ENCODE peak calls at places on chromosomes 4 and X, in nine cellular contexts. V, S, C, A, K, Q, L, U and Z are unnamed samples.

GRCh38 chr4:122914938-122915337 is 7.5 kb downstream of the NUDT6 start:
- DNase-seq in V (no peak), S (no peak), C (no peak), A (no peak), K (no peak), Q (no peak), L (no peak), U (no peak), Z (no peak)

GRCh38 chr4:153573881-153574807 is 108.0 kb downstream of the TMEM131L start:
- DNase-seq in V (no peak), S (no peak), C (peak), A (peak), K (peak), Q (peak), L (no peak), U (peak), Z (peak)

GRCh38 chr4:140141196-140141845 is 12.7 kb downstream of the MAML3 start:
- DNase-seq in V (no peak), S (no peak), C (no peak), A (no peak), K (no peak), Q (no peak), L (no peak), U (no peak), Z (no peak)

GRCh38 chr4:77092832-77093800 is 17.3 kb upstream of the CCNI start:
- DNase-seq in V (no peak), S (no peak), C (peak), A (peak), K (no peak), Q (no peak), L (no peak), U (no peak), Z (no peak)

GRCh38 chrX:136694491-136695087 is 46.6 kb downstream of the CD40LG start:
- DNase-seq in V (no peak), S (no peak), C (no peak), A (peak), K (no peak), Q (no peak), L (no peak), U (peak), Z (peak)

GRCh38 chr4:152485726-152486276 is 50.1 kb downstream of the FBXW7 start:
- DNase-seq in V (no peak), S (no peak), C (peak), A (peak), K (peak), Q (peak), L (no peak), U (no peak), Z (no peak)

GRCh38 chr4:84878090-84878489 is 88.4 kb downstream of the WDFY3 start:
- DNase-seq in V (no peak), S (no peak), C (peak), A (no peak), K (peak), Q (no peak), L (no peak), U (peak), Z (no peak)

GRCh38 chr4:57131849-57132745 is 21.9 kb upstream of the IGFBP7 start:
- DNase-seq in V (no peak), S (no peak), C (no peak), A (no peak), K (no peak), Q (no peak), L (no peak), U (no peak), Z (no peak)

GRCh38 chrX:17542123-17542522 is 167.1 kb downstream of the NHS start:
- DNase-seq in V (no peak), S (peak), C (no peak), A (no peak), K (no peak), Q (no peak), L (no peak), U (no peak), Z (no peak)

GRCh38 chr4:128776794-128777216 is 32.7 kb upstream of the JADE1 start:
- DNase-seq in V (no peak), S (peak), C (peak), A (peak), K (peak), Q (no peak), L (no peak), U (peak), Z (no peak)

GRCh38 chrX:103464774-103465117 is 54.5 kb downstream of the RAB40A start:
- DNase-seq in V (peak), S (peak), C (peak), A (peak), K (peak), Q (peak), L (peak), U (no peak), Z (peak)

GRCh38 chr4:1472148-1472797 is 66.0 kb upstream of the NKX1-1 start:
- DNase-seq in V (no peak), S (no peak), C (no peak), A (no peak), K (no peak), Q (no peak), L (no peak), U (no peak), Z (no peak)

GRCh38 chrX:19576742-19577141 is 61.4 kb upstream of the MAP3K15 start:
- DNase-seq in V (no peak), S (no peak), C (no peak), A (no peak), K (no peak), Q (no peak), L (no peak), U (no peak), Z (no peak)

GRCh38 chr4:2792711-2793577 is at the start of gene SH3BP2:
- DNase-seq in V (peak), S (peak), C (no peak), A (peak), K (peak), Q (peak), L (no peak), U (no peak), Z (peak)

GRCh38 chr4:109702950-109703663 is at the start of gene CASP6:
- DNase-seq in V (peak), S (peak), C (peak), A (peak), K (no peak), Q (peak), L (peak), U (peak), Z (peak)

GRCh38 chrX:15815779-15816452 is 25.6 kb downstream of the ZRSR2 start:
- DNase-seq in V (peak), S (no peak), C (no peak), A (peak), K (no peak), Q (peak), L (no peak), U (no peak), Z (no peak)

GRCh38 chr4:186586190-186586589 is 30.8 kb upstream of the MTNR1A start:
- DNase-seq in V (no peak), S (no peak), C (no peak), A (no peak), K (no peak), Q (no peak), L (no peak), U (no peak), Z (no peak)

GRCh38 chrX:21479695-21480280 is 105.6 kb downstream of the CNKSR2 start:
- DNase-seq in V (no peak), S (no peak), C (peak), A (peak), K (peak), Q (peak), L (no peak), U (peak), Z (peak)

GRCh38 chrX:11105080-11105479 is 6.1 kb upstream of the HCCS start:
- DNase-seq in V (no peak), S (no peak), C (no peak), A (no peak), K (peak), Q (no peak), L (no peak), U (no peak), Z (no peak)

GRCh38 chr4:109169160-109169559 is 133.3 kb downstream of the COL25A1 start:
- DNase-seq in V (no peak), S (no peak), C (no peak), A (no peak), K (no peak), Q (no peak), L (no peak), U (no peak), Z (no peak)

GRCh38 chrX:107272431-107272921 is 66.1 kb downstream of the DNAAF6 start:
- DNase-seq in V (no peak), S (no peak), C (no peak), A (no peak), K (no peak), Q (peak), L (no peak), U (no peak), Z (no peak)

GRCh38 chr4:7073526-7074390 is 5.9 kb upstream of the GRPEL1 start:
- DNase-seq in V (peak), S (no peak), C (no peak), A (peak), K (no peak), Q (peak), L (no peak), U (no peak), Z (peak)

GRCh38 chrX:41981481-41982013 is 58.2 kb upstream of the CASK start:
- DNase-seq in V (no peak), S (no peak), C (no peak), A (no peak), K (no peak), Q (no peak), L (no peak), U (no peak), Z (no peak)

GRCh38 chrX:78024349-78025108 is 55.1 kb upstream of the PGAM4 start:
- DNase-seq in V (no peak), S (peak), C (no peak), A (no peak), K (no peak), Q (peak), L (peak), U (no peak), Z (no peak)

GRCh38 chr4:176540814-176541213 is 221.0 kb downstream of the SPCS3 start:
- DNase-seq in V (no peak), S (no peak), C (no peak), A (no peak), K (no peak), Q (no peak), L (no peak), U (no peak), Z (no peak)

GRCh38 chr4:38730493-38730829 is 52.3 kb downstream of the TLR10 start:
- DNase-seq in V (no peak), S (no peak), C (no peak), A (no peak), K (no peak), Q (no peak), L (no peak), U (no peak), Z (no peak)

GRCh38 chr4:81922271-81922775 is 450.6 kb upstream of the RASGEF1B start:
- DNase-seq in V (no peak), S (no peak), C (no peak), A (no peak), K (no peak), Q (no peak), L (no peak), U (no peak), Z (no peak)

GRCh38 chrX:139931646-139932076 is 1.2 kb downstream of the ATP11C start:
- DNase-seq in V (peak), S (no peak), C (peak), A (no peak), K (no peak), Q (no peak), L (no peak), U (no peak), Z (no peak)

GRCh38 chrX:53265771-53266170 is 15.6 kb downstream of the IQSEC2 start:
- DNase-seq in V (no peak), S (no peak), C (no peak), A (no peak), K (no peak), Q (no peak), L (no peak), U (no peak), Z (no peak)

GRCh38 chr4:98720871-98721480 is 62.6 kb upstream of the TSPAN5 start:
- DNase-seq in V (no peak), S (no peak), C (no peak), A (no peak), K (peak), Q (no peak), L (no peak), U (no peak), Z (no peak)

GRCh38 chr4:176191974-176192373 is 3.4 kb downstream of the SPATA4 start:
- DNase-seq in V (no peak), S (no peak), C (no peak), A (no peak), K (no peak), Q (no peak), L (no peak), U (no peak), Z (no peak)

GRCh38 chrX:73849054-73849453 is 286.1 kb downstream of the CHIC1 start:
- DNase-seq in V (no peak), S (no peak), C (no peak), A (no peak), K (no peak), Q (no peak), L (no peak), U (no peak), Z (no peak)

GRCh38 chr4:187128226-187128625 is 404.6 kb upstream of the FAT1 start:
- DNase-seq in V (no peak), S (no peak), C (no peak), A (no peak), K (no peak), Q (no peak), L (no peak), U (no peak), Z (no peak)

GRCh38 chr4:86831262-86832090 is 17.7 kb downstream of the SLC10A6 start:
- DNase-seq in V (no peak), S (no peak), C (peak), A (no peak), K (peak), Q (no peak), L (no peak), U (peak), Z (no peak)

GRCh38 chrX:133056341-133056740 is 40.6 kb downstream of the USP26 start:
- DNase-seq in V (no peak), S (no peak), C (no peak), A (no peak), K (peak), Q (no peak), L (no peak), U (no peak), Z (no peak)

GRCh38 chr4:66123195-66123594 is 452.9 kb upstream of the EPHA5 start:
- DNase-seq in V (no peak), S (no peak), C (no peak), A (no peak), K (peak), Q (no peak), L (no peak), U (no peak), Z (no peak)

GRCh38 chrX:101091817-101092216 is 6.2 kb upstream of the CENPI start:
- DNase-seq in V (no peak), S (no peak), C (no peak), A (no peak), K (no peak), Q (no peak), L (no peak), U (no peak), Z (no peak)